ENCODE peak calls at places on chromosomes 2 and 18, in eight cellular contexts. U, W, Z, P, O, Y, C and G are unnamed samples.
A peak's percentile ranks its signal among the peaks of the same experiment; 100 is the strongest.

GRCh38 chr2:184599054-184599874 is 935 bp downstream of the ZNF804A start:
- DNase-seq in Z (no peak), O (no peak), C (no peak), U (no peak), Y (peak; percentile 17), W (no peak), P (peak; percentile 38), G (no peak)

GRCh38 chr2:10232096-10232815 is 70.4 kb upstream of the HPCAL1 start:
- DNase-seq in Z (peak; percentile 63), Y (no peak), U (peak; percentile 37), P (no peak), O (no peak), C (peak; percentile 40), W (no peak), G (no peak)

GRCh38 chr2:159613515-159614336 is 2.6 kb downstream of the BAZ2B start:
- DNase-seq in W (peak; percentile 67), Z (no peak), C (no peak), U (no peak), O (no peak), Y (no peak), P (no peak), G (no peak)

GRCh38 chr18:10739152-10739551 is 213.3 kb downstream of the NAPG start:
- DNase-seq in O (no peak), C (no peak), Z (no peak), W (no peak), P (no peak), U (no peak), Y (no peak), G (no peak)

GRCh38 chr2:239311132-239312040 is 89.4 kb downstream of the HDAC4 start:
- DNase-seq in W (no peak), Z (peak; percentile 77), Y (no peak), P (no peak), U (peak; percentile 80), C (peak; percentile 61), O (peak; percentile 9), G (peak; percentile 61)

GRCh38 chr18:25062720-25063119 is 289.2 kb downstream of the ZNF521 start:
- DNase-seq in U (no peak), Y (no peak), C (no peak), Z (no peak), P (no peak), O (no peak), W (no peak), G (no peak)

GRCh38 chr2:31925517-31925916 is 85.3 kb downstream of the MEMO1 start:
- DNase-seq in Y (no peak), P (no peak), O (no peak), U (no peak), W (no peak), C (no peak), Z (no peak), G (no peak)

GRCh38 chr2:65464604-65465003 is 32.2 kb upstream of the SPRED2 start:
- DNase-seq in Y (no peak), W (no peak), O (no peak), C (no peak), Z (no peak), P (no peak), U (no peak), G (no peak)

GRCh38 chr18:23664674-23665073 is 2.0 kb upstream of the ANKRD29 start:
- DNase-seq in O (no peak), P (no peak), Z (no peak), U (no peak), W (no peak), C (no peak), Y (no peak), G (no peak)

GRCh38 chr2:218370410-218371063 is 11.5 kb upstream of the SLC11A1 start:
- DNase-seq in P (no peak), U (peak; percentile 85), Z (peak; percentile 87), Y (no peak), C (peak; percentile 86), W (no peak), O (peak; percentile 48), G (peak; percentile 82)

GRCh38 chr2:219665926-219666325 is 38.5 kb downstream of the SLC4A3 start:
- DNase-seq in Y (no peak), W (no peak), C (no peak), P (no peak), O (no peak), Z (no peak), U (no peak), G (no peak)

GRCh38 chr18:62420513-62421209 is 95.6 kb downstream of the TNFRSF11A start:
- DNase-seq in W (no peak), U (no peak), Y (peak; percentile 59), P (peak; percentile 55), O (peak; percentile 76), C (no peak), Z (no peak), G (no peak)

GRCh38 chr2:11056614-11057013 is 98.7 kb upstream of the SLC66A3 start:
- DNase-seq in Z (no peak), W (peak; percentile 94), C (no peak), Y (no peak), P (no peak), O (no peak), U (no peak), G (no peak)

GRCh38 chr2:206211657-206212255 is 52.1 kb downstream of the EEF1B2 start:
- DNase-seq in Y (no peak), W (no peak), Z (no peak), P (no peak), U (no peak), C (no peak), O (no peak), G (no peak)

GRCh38 chr2:174247474-174248186 is 702 bp downstream of the OLA1 start:
- DNase-seq in C (no peak), Z (no peak), Y (peak; percentile 46), W (no peak), P (peak; percentile 42), U (no peak), O (no peak), G (no peak)

GRCh38 chr18:25494888-25495287 is 142.9 kb upstream of the ZNF521 start:
- DNase-seq in U (no peak), Z (no peak), C (no peak), Y (no peak), O (no peak), P (no peak), W (no peak), G (no peak)

GRCh38 chr2:85851253-85851955 is 37.4 kb downstream of the ST3GAL5 start:
- DNase-seq in Y (no peak), W (no peak), O (no peak), U (no peak), P (no peak), C (no peak), Z (no peak), G (peak; percentile 59)

GRCh38 chr2:109089602-109090300 is 39.3 kb upstream of the SH3RF3 start:
- DNase-seq in C (no peak), U (no peak), Z (no peak), W (no peak), P (no peak), Y (no peak), O (no peak), G (no peak)

GRCh38 chr2:189178726-189179606 is 595 bp downstream of the COL5A2 start:
- DNase-seq in W (no peak), Z (no peak), O (peak; percentile 17), U (no peak), C (no peak), Y (no peak), P (no peak), G (no peak)

GRCh38 chr18:10032331-10032979 is 118.6 kb downstream of the VAPA start:
- DNase-seq in P (peak; percentile 48), C (no peak), Y (peak; percentile 55), U (no peak), Z (no peak), W (no peak), O (no peak), G (no peak)

GRCh38 chr2:240812721-240813120 is 7.3 kb downstream of the KIF1A start:
- DNase-seq in C (peak; percentile 50), U (peak; percentile 29), W (no peak), O (no peak), Z (no peak), Y (no peak), P (no peak), G (no peak)

GRCh38 chr2:35099345-35099744 is 1256.2 kb upstream of the CRIM1 start:
- DNase-seq in C (no peak), U (no peak), Y (no peak), W (no peak), Z (no peak), P (no peak), O (no peak), G (no peak)

GRCh38 chr2:165056585-165056984 is 101.3 kb upstream of the SLC38A11 start:
- DNase-seq in W (no peak), Z (no peak), C (no peak), Y (no peak), U (no peak), O (no peak), P (no peak), G (no peak)

GRCh38 chr2:107174126-107174525 is 288.2 kb upstream of the ST6GAL2 start:
- DNase-seq in C (no peak), U (no peak), Z (no peak), Y (no peak), P (no peak), O (no peak), W (no peak), G (no peak)

GRCh38 chr18:3498705-3499451 is 48.9 kb downstream of the TGIF1 start:
- DNase-seq in C (no peak), O (no peak), Z (no peak), P (peak; percentile 39), Y (peak; percentile 46), U (peak; percentile 48), W (peak; percentile 33), G (no peak)

GRCh38 chr2:96103906-96104861 is 12.2 kb downstream of the ADRA2B start:
- DNase-seq in W (no peak), Z (peak; percentile 76), P (no peak), C (peak; percentile 56), U (peak; percentile 30), O (no peak), Y (no peak), G (no peak)

GRCh38 chr2:186913870-186914269 is 64.9 kb upstream of the ZSWIM2 start:
- DNase-seq in C (no peak), W (no peak), O (no peak), U (no peak), P (peak; percentile 38), Z (no peak), Y (peak; percentile 45), G (no peak)

GRCh38 chr2:101741775-101742520 is 44.4 kb downstream of the MAP4K4 start:
- DNase-seq in W (no peak), O (no peak), C (no peak), Y (no peak), Z (no peak), U (no peak), P (no peak), G (no peak)

GRCh38 chr2:121018136-121019057 is 266.6 kb downstream of the TFCP2L1 start:
- DNase-seq in Y (no peak), O (no peak), P (no peak), C (peak; percentile 81), W (no peak), U (no peak), Z (no peak), G (no peak)

GRCh38 chr2:232348936-232349335 is 29.6 kb upstream of the ALPP start:
- DNase-seq in W (no peak), P (no peak), O (peak; percentile 37), C (peak; percentile 54), Y (no peak), Z (no peak), U (peak; percentile 44), G (no peak)

GRCh38 chr2:131126436-131126835 is 21.3 kb downstream of the PLEKHB2 start:
- DNase-seq in P (no peak), U (no peak), O (no peak), W (no peak), Z (no peak), Y (no peak), C (no peak), G (no peak)

GRCh38 chr2:216082388-216082733 is 642 bp downstream of the TMEM169 start:
- DNase-seq in C (no peak), U (no peak), P (no peak), O (no peak), Z (no peak), W (no peak), Y (no peak), G (no peak)